ENCODE peak calls at places on chromosomes 11 and 22, in eight cellular contexts. J, R, S, C, Z, W, M and D are unnamed samples.

GRCh38 chr11:2587976-2588748 is 111.6 kb downstream of the KCNQ1OT1 start:
- DNase-seq in J (no peak), R (peak; percentile 49), S (no peak), C (no peak), Z (peak; percentile 55), W (no peak), M (no peak), D (peak; percentile 5)

GRCh38 chr11:87976009-87976408 is 199.2 kb downstream of the RAB38 start:
- DNase-seq in J (no peak), R (no peak), S (no peak), C (no peak), Z (no peak), W (no peak), M (no peak), D (no peak)

GRCh38 chr11:18171377-18172000 is 1.1 kb upstream of the MRGPRX4 start:
- DNase-seq in J (no peak), R (peak; percentile 55), S (peak; percentile 71), C (peak; percentile 53), Z (no peak), W (no peak), M (peak; percentile 56), D (peak; percentile 11)

GRCh38 chr22:38820021-38820420 is 23.8 kb downstream of the NPTXR start:
- DNase-seq in J (no peak), R (no peak), S (peak; percentile 31), C (no peak), Z (no peak), W (no peak), M (no peak), D (no peak)

GRCh38 chr11:127055240-127055639 is 54.7 kb upstream of the KIRREL3 start:
- DNase-seq in J (no peak), R (no peak), S (no peak), C (no peak), Z (no peak), W (no peak), M (no peak), D (no peak)

GRCh38 chr11:131695889-131696429 is 325.5 kb downstream of the NTM start:
- DNase-seq in J (no peak), R (no peak), S (no peak), C (no peak), Z (no peak), W (no peak), M (no peak), D (no peak)

GRCh38 chr11:112793416-112793815 is 167.8 kb upstream of the NCAM1 start:
- DNase-seq in J (no peak), R (no peak), S (no peak), C (no peak), Z (no peak), W (no peak), M (no peak), D (no peak)

GRCh38 chr11:116244889-116245288 is 527.9 kb downstream of the BUD13 start:
- DNase-seq in J (no peak), R (no peak), S (no peak), C (no peak), Z (no peak), W (no peak), M (no peak), D (no peak)

GRCh38 chr11:55826919-55827318 is at the start of gene OR5L2:
- DNase-seq in J (no peak), R (no peak), S (no peak), C (no peak), Z (no peak), W (no peak), M (no peak), D (no peak)

GRCh38 chr11:108975641-108976071 is 310.8 kb downstream of the DDX10 start:
- DNase-seq in J (no peak), R (no peak), S (no peak), C (no peak), Z (no peak), W (no peak), M (no peak), D (no peak)

DNA sequence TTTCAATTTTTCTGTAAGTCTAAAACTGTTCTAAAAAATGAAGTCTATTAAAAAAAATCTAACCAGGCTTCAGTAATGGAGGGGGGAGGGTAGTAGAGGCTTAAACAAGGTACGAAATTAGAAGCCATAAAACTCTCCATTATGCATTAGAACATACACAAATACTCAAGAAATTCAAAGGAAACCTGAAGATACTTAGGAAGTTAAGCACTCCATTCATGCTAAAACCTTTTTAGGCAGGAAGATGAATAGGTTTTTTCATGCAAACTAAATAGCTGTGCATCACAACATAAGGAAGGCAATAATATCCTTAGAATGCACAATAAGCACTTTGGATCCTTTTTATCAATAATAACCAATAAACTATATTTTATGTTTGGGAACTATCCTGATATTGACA is 2.4 kb downstream of the RAB6A start:
- DNase-seq in J (no peak), R (no peak), S (no peak), C (no peak), Z (no peak), W (no peak), M (no peak), D (no peak)
- H3K4me3 ChIP-seq in J (no peak overlapping the region), R (peak overlapping the region; percentile 89), S (peak overlapping the region; percentile 99), C (peak overlapping the region; percentile 83), Z (no peak overlapping the region), W (peak overlapping the region; percentile 90), M (peak overlapping the region; percentile 86), D (peak overlapping the region; percentile 96)

GRCh38 chr11:59184876-59185275 is 12.9 kb downstream of the DTX4 start:
- DNase-seq in J (no peak), R (no peak), S (no peak), C (no peak), Z (no peak), W (no peak), M (no peak), D (no peak)
- H3K4me1 ChIP-seq in J (peaks cover 56% of the 10 kb centered on the region), R (no peaks in the 10 kb centered on the region), S (no peaks in the 10 kb centered on the region), C (peaks cover 12% of the 10 kb centered on the region), Z (peaks cover 49% of the 10 kb centered on the region), W (no peaks in the 10 kb centered on the region), M (peaks cover 13% of the 10 kb centered on the region), D (no peaks in the 10 kb centered on the region)

DNA sequence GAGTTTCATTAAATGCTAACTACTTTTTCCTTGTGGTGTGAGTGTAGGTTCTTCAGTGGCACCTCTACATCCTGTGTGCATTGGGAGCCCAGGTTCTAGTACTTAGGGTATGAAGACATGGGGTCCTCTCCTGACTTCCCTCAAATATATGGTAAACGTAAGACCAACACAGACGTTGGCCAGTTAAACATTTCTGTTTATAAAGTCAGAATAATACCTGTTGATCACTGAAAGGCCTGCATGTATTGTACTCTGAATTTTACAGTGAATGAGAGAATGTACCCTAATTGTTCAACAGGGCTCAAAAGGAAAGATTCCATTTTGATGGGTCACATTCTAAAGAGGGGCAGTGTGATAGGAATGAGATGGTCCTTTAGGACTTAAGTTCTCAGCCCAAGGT is 3.2 kb downstream of the RPL27A start:
- DNase-seq in J (no peak), R (no peak), S (no peak), C (no peak), Z (no peak), W (no peak), M (no peak), D (no peak)
- H3K36me3 ChIP-seq in J (no peaks in the 10 kb centered on the region), R (peaks cover 49% of the 10 kb centered on the region), S (peaks cover 29% of the 10 kb centered on the region), C (peaks cover 8% of the 10 kb centered on the region), Z (peaks cover 49% of the 10 kb centered on the region), W (peaks cover 27% of the 10 kb centered on the region), M (peaks cover 73% of the 10 kb centered on the region), D (peaks cover 37% of the 10 kb centered on the region)

GRCh38 chr11:737366-737765 is 9.9 kb upstream of the TALDO1 start:
- DNase-seq in J (no peak), R (no peak), S (no peak), C (no peak), Z (no peak), W (no peak), M (no peak), D (no peak)
- H3K4me3 ChIP-seq in J (no peak overlapping the region), R (no peak overlapping the region), S (no peak overlapping the region), C (peak overlapping the region; percentile 30), Z (no peak overlapping the region), W (no peak overlapping the region), M (no peak overlapping the region), D (no peak overlapping the region)

DNA sequence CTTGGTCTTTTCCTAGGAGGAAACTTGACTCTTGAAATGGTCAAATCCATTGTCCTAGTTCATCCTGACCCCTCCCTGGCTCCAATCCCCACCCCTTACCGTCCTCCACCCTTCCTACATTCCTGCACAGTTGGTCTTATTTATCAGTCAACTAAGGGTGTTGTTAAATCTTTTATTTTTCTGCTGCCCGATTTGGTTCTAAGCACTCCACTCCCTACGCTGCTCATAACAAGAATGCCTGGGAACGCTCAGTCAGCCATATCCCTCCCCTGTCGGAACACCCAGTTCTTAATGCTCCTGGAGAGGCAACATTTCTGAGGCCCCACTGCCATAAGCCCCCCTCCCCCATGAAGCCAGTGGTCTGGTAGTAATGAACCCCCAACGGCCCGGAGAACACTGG is 9.7 kb downstream of the EHF start:
- DNase-seq in J (no peak), R (no peak), S (no peak), C (no peak), Z (no peak), W (no peak), M (no peak), D (no peak)
- H3K4me1 ChIP-seq in J (peaks cover 21% of the 10 kb centered on the region), R (peaks cover 8% of the 10 kb centered on the region), S (no peaks in the 10 kb centered on the region), C (peaks cover 49% of the 10 kb centered on the region), Z (peaks cover 11% of the 10 kb centered on the region), W (no peaks in the 10 kb centered on the region), M (no peaks in the 10 kb centered on the region), D (no peaks in the 10 kb centered on the region)

DNA sequence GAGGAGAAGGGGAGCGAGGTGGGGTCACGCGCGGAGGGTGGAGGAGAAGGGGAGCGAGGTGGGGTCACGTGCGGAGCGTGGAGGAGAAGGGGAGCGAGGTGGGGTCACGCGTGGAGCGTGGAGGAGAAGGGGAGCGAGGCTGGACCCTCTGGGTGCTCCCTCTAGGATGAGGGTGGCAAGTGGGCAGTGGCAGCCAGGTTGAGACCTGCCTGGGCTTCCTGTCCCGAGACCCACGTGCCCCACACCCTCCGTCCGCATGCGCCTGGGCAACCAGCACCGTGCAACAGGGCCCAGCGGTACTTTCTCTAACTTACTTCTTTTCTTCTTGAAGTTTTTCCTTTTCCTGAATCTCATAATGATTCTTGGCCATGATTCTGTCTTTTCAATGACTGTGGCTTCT is 11.1 kb downstream of the MRPL21 start:
- DNase-seq in J (no peak), R (no peak), S (no peak), C (no peak), Z (peak; percentile 66), W (no peak), M (no peak), D (no peak)
- H3K36me3 ChIP-seq in J (no peaks in the 10 kb centered on the region), R (peaks cover 26% of the 10 kb centered on the region), S (peaks cover 26% of the 10 kb centered on the region), C (peaks cover 25% of the 10 kb centered on the region), Z (peaks cover 81% of the 10 kb centered on the region), W (peaks cover 53% of the 10 kb centered on the region), M (peaks cover 78% of the 10 kb centered on the region), D (peaks cover 56% of the 10 kb centered on the region)

GRCh38 chr11:132942611-132943324 is 589.5 kb downstream of the OPCML start:
- DNase-seq in J (no peak), R (peak; percentile 49), S (peak; percentile 59), C (no peak), Z (no peak), W (no peak), M (no peak), D (no peak)
- H3K4me3 ChIP-seq in J (no peak overlapping the region), R (peak overlapping the region; percentile 44), S (peak overlapping the region; percentile 89), C (no peak overlapping the region), Z (peak overlapping the region; percentile 11), W (no peak overlapping the region), M (no peak overlapping the region), D (no peak overlapping the region)